ENCODE peak calls at places on chromosomes 3 and 15, in six cellular contexts. One of them, this sample, is unnamed.

GRCh38 chr3:64900220-64900619 is 212.4 kb upstream of the ADAMTS9 start:
- DNase-seq in mammary epithelial cell: no peak
- DNase-seq in NCI-H748 treated with DMSO at 0.1 percent for 48 hours: no peak
- DNase-seq in AML-193: no peak
- DNase-seq in nephron progenitor cell: no peak
- DNase-seq in stimulated activated CD8-positive, alpha-beta memory T cell treated with anti-CD3 and anti-CD28 coated beads, Interleukin-4, amount 100 ng/mL, for 24 hours: no peak
- DNase-seq in this sample: no peak

GRCh38 chr3:143158549-143158988 is 39.0 kb downstream of the CHST2 start:
- DNase-seq in mammary epithelial cell: peak
- DNase-seq in NCI-H748 treated with DMSO at 0.1 percent for 48 hours: no peak
- DNase-seq in AML-193: no peak
- DNase-seq in nephron progenitor cell: no peak
- DNase-seq in stimulated activated CD8-positive, alpha-beta memory T cell treated with anti-CD3 and anti-CD28 coated beads, Interleukin-4, amount 100 ng/mL, for 24 hours: no peak
- DNase-seq in this sample: peak

GRCh38 chr3:151085227-151085888 is at the start of gene MED12L:
- DNase-seq in mammary epithelial cell: peak
- DNase-seq in NCI-H748 treated with DMSO at 0.1 percent for 48 hours: peak
- DNase-seq in AML-193: peak
- DNase-seq in nephron progenitor cell: peak
- DNase-seq in stimulated activated CD8-positive, alpha-beta memory T cell treated with anti-CD3 and anti-CD28 coated beads, Interleukin-4, amount 100 ng/mL, for 24 hours: peak
- DNase-seq in this sample: peak

GRCh38 chr3:178669046-178669445 is 132.8 kb downstream of the KCNMB2 start:
- DNase-seq in mammary epithelial cell: no peak
- DNase-seq in NCI-H748 treated with DMSO at 0.1 percent for 48 hours: no peak
- DNase-seq in AML-193: no peak
- DNase-seq in nephron progenitor cell: no peak
- DNase-seq in stimulated activated CD8-positive, alpha-beta memory T cell treated with anti-CD3 and anti-CD28 coated beads, Interleukin-4, amount 100 ng/mL, for 24 hours: no peak
- DNase-seq in this sample: no peak

GRCh38 chr3:71138410-71138809 is 445.1 kb downstream of the FOXP1 start:
- DNase-seq in mammary epithelial cell: no peak
- DNase-seq in NCI-H748 treated with DMSO at 0.1 percent for 48 hours: no peak
- DNase-seq in AML-193: no peak
- DNase-seq in nephron progenitor cell: no peak
- DNase-seq in stimulated activated CD8-positive, alpha-beta memory T cell treated with anti-CD3 and anti-CD28 coated beads, Interleukin-4, amount 100 ng/mL, for 24 hours: no peak
- DNase-seq in this sample: no peak

GRCh38 chr3:139251529-139251928 is 92.3 kb upstream of the MRPS22 start:
- DNase-seq in mammary epithelial cell: no peak
- DNase-seq in NCI-H748 treated with DMSO at 0.1 percent for 48 hours: no peak
- DNase-seq in AML-193: no peak
- DNase-seq in nephron progenitor cell: no peak
- DNase-seq in stimulated activated CD8-positive, alpha-beta memory T cell treated with anti-CD3 and anti-CD28 coated beads, Interleukin-4, amount 100 ng/mL, for 24 hours: no peak
- DNase-seq in this sample: no peak

GRCh38 chr3:46489875-46490274 is 7.9 kb upstream of the RTP3 start:
- DNase-seq in mammary epithelial cell: peak
- DNase-seq in NCI-H748 treated with DMSO at 0.1 percent for 48 hours: no peak
- DNase-seq in AML-193: no peak
- DNase-seq in nephron progenitor cell: no peak
- DNase-seq in stimulated activated CD8-positive, alpha-beta memory T cell treated with anti-CD3 and anti-CD28 coated beads, Interleukin-4, amount 100 ng/mL, for 24 hours: no peak
- DNase-seq in this sample: peak

GRCh38 chr3:187565701-187566100 is 104.5 kb downstream of the SST start:
- DNase-seq in mammary epithelial cell: no peak
- DNase-seq in NCI-H748 treated with DMSO at 0.1 percent for 48 hours: no peak
- DNase-seq in AML-193: peak
- DNase-seq in nephron progenitor cell: no peak
- DNase-seq in stimulated activated CD8-positive, alpha-beta memory T cell treated with anti-CD3 and anti-CD28 coated beads, Interleukin-4, amount 100 ng/mL, for 24 hours: no peak
- DNase-seq in this sample: no peak

GRCh38 chr3:24640330-24640877 is 145.8 kb upstream of the THRB start:
- DNase-seq in mammary epithelial cell: peak
- DNase-seq in NCI-H748 treated with DMSO at 0.1 percent for 48 hours: peak
- DNase-seq in AML-193: no peak
- DNase-seq in nephron progenitor cell: no peak
- DNase-seq in stimulated activated CD8-positive, alpha-beta memory T cell treated with anti-CD3 and anti-CD28 coated beads, Interleukin-4, amount 100 ng/mL, for 24 hours: no peak
- DNase-seq in this sample: peak

GRCh38 chr15:80953953-80954778 is 35.5 kb downstream of the MESD start:
- DNase-seq in mammary epithelial cell: no peak
- DNase-seq in NCI-H748 treated with DMSO at 0.1 percent for 48 hours: no peak
- DNase-seq in AML-193: no peak
- DNase-seq in nephron progenitor cell: no peak
- DNase-seq in stimulated activated CD8-positive, alpha-beta memory T cell treated with anti-CD3 and anti-CD28 coated beads, Interleukin-4, amount 100 ng/mL, for 24 hours: no peak
- DNase-seq in this sample: no peak

GRCh38 chr3:55339390-55339789 is 147.7 kb downstream of the WNT5A start:
- DNase-seq in mammary epithelial cell: no peak
- DNase-seq in NCI-H748 treated with DMSO at 0.1 percent for 48 hours: no peak
- DNase-seq in AML-193: no peak
- DNase-seq in nephron progenitor cell: no peak
- DNase-seq in stimulated activated CD8-positive, alpha-beta memory T cell treated with anti-CD3 and anti-CD28 coated beads, Interleukin-4, amount 100 ng/mL, for 24 hours: no peak
- DNase-seq in this sample: no peak

GRCh38 chr3:193815246-193816027 is 222.4 kb downstream of the OPA1 start:
- DNase-seq in mammary epithelial cell: no peak
- DNase-seq in NCI-H748 treated with DMSO at 0.1 percent for 48 hours: no peak
- DNase-seq in AML-193: no peak
- DNase-seq in nephron progenitor cell: no peak
- DNase-seq in stimulated activated CD8-positive, alpha-beta memory T cell treated with anti-CD3 and anti-CD28 coated beads, Interleukin-4, amount 100 ng/mL, for 24 hours: no peak
- DNase-seq in this sample: no peak

GRCh38 chr3:126557415-126557745 is 1.4 kb downstream of the C3orf22 start:
- DNase-seq in mammary epithelial cell: no peak
- DNase-seq in NCI-H748 treated with DMSO at 0.1 percent for 48 hours: no peak
- DNase-seq in AML-193: no peak
- DNase-seq in nephron progenitor cell: no peak
- DNase-seq in stimulated activated CD8-positive, alpha-beta memory T cell treated with anti-CD3 and anti-CD28 coated beads, Interleukin-4, amount 100 ng/mL, for 24 hours: no peak
- DNase-seq in this sample: no peak

GRCh38 chr15:50098576-50098975 is 20.5 kb downstream of the ATP8B4 start:
- DNase-seq in mammary epithelial cell: no peak
- DNase-seq in NCI-H748 treated with DMSO at 0.1 percent for 48 hours: no peak
- DNase-seq in AML-193: no peak
- DNase-seq in nephron progenitor cell: no peak
- DNase-seq in stimulated activated CD8-positive, alpha-beta memory T cell treated with anti-CD3 and anti-CD28 coated beads, Interleukin-4, amount 100 ng/mL, for 24 hours: no peak
- DNase-seq in this sample: no peak

GRCh38 chr3:33909547-33909946 is 111.1 kb downstream of the PDCD6IP start:
- DNase-seq in mammary epithelial cell: no peak
- DNase-seq in NCI-H748 treated with DMSO at 0.1 percent for 48 hours: no peak
- DNase-seq in AML-193: no peak
- DNase-seq in nephron progenitor cell: no peak
- DNase-seq in stimulated activated CD8-positive, alpha-beta memory T cell treated with anti-CD3 and anti-CD28 coated beads, Interleukin-4, amount 100 ng/mL, for 24 hours: no peak
- DNase-seq in this sample: no peak

GRCh38 chr15:58138106-58138505 is at the start of gene AQP9:
- DNase-seq in mammary epithelial cell: peak
- DNase-seq in NCI-H748 treated with DMSO at 0.1 percent for 48 hours: no peak
- DNase-seq in AML-193: no peak
- DNase-seq in nephron progenitor cell: no peak
- DNase-seq in stimulated activated CD8-positive, alpha-beta memory T cell treated with anti-CD3 and anti-CD28 coated beads, Interleukin-4, amount 100 ng/mL, for 24 hours: no peak
- DNase-seq in this sample: no peak